ENCODE peak calls at places on chromosomes 2 and 18, in eight cellular contexts. C is PC-9, H is cardiac fibroblast, R is GM12865, P is prostate gland, L is pancreas, E is cardiac muscle cell, B is tibial nerve. J is an unnamed sample.

GRCh38 chr18:63363951-63364350 is 3.1 kb downstream of the KDSR start:
- DNase-seq in C (no peak), H (no peak), R (peak), P (no peak), L (no peak), E (no peak), B (no peak), J (no peak)

GRCh38 chr18:79644006-79644665 is 35.5 kb upstream of the CTDP1 start:
- DNase-seq in C (peak), H (peak), R (peak), P (peak), L (peak), E (peak), B (peak), J (peak)

GRCh38 chr2:119537792-119538191 is 6.5 kb upstream of the CFAP221 start:
- DNase-seq in C (no peak), H (no peak), R (no peak), P (no peak), L (no peak), E (no peak), B (no peak), J (no peak)

GRCh38 chr2:216974321-216975302 is 114.7 kb upstream of the TNP1 start:
- DNase-seq in C (no peak), H (no peak), R (no peak), P (no peak), L (no peak), E (no peak), B (no peak), J (no peak)

GRCh38 chr2:159094173-159094737 is 125.8 kb downstream of the TANC1 start:
- DNase-seq in C (no peak), H (peak), R (no peak), P (peak), L (no peak), E (no peak), B (peak), J (no peak)

GRCh38 chr2:128327180-128327964 is 8.7 kb upstream of the HS6ST1 start:
- DNase-seq in C (no peak), H (no peak), R (no peak), P (no peak), L (no peak), E (no peak), B (no peak), J (no peak)

GRCh38 chr18:76493213-76494107 is 1.6 kb downstream of the ZNF516 start:
- DNase-seq in C (peak), H (peak), R (peak), P (no peak), L (no peak), E (peak), B (peak), J (no peak)

GRCh38 chr2:35408320-35408719 is 947.3 kb upstream of the CRIM1 start:
- DNase-seq in C (no peak), H (no peak), R (no peak), P (no peak), L (no peak), E (no peak), B (no peak), J (no peak)

GRCh38 chr18:35110554-35111058 is 69.4 kb downstream of the MAPRE2 start:
- DNase-seq in C (no peak), H (peak), R (no peak), P (no peak), L (no peak), E (no peak), B (no peak), J (no peak)

GRCh38 chr2:102581911-102582310 is 37.4 kb upstream of the SLC9A2 start:
- DNase-seq in C (no peak), H (no peak), R (no peak), P (no peak), L (no peak), E (no peak), B (no peak), J (no peak)

GRCh38 chr2:104944495-104944894 is 90.6 kb downstream of the POU3F3 start:
- DNase-seq in C (no peak), H (no peak), R (no peak), P (no peak), L (no peak), E (peak), B (no peak), J (no peak)

GRCh38 chr2:39530423-39530866 is 93.4 kb upstream of the MAP4K3 start:
- DNase-seq in C (no peak), H (peak), R (no peak), P (no peak), L (no peak), E (no peak), B (no peak), J (no peak)

GRCh38 chr18:63850010-63850409 is 37.5 kb upstream of the SERPINB2 start:
- DNase-seq in C (peak), H (peak), R (peak), P (peak), L (no peak), E (peak), B (no peak), J (no peak)

GRCh38 chr2:197889041-197889440 is 84.6 kb downstream of the PLCL1 start:
- DNase-seq in C (no peak), H (peak), R (peak), P (no peak), L (no peak), E (no peak), B (peak), J (no peak)

GRCh38 chr2:586518-587370 is 90.5 kb downstream of the TMEM18 start:
- DNase-seq in C (peak), H (no peak), R (no peak), P (no peak), L (no peak), E (peak), B (no peak), J (peak)

GRCh38 chr2:23772684-23773083 is 154.2 kb downstream of the ATAD2B start:
- DNase-seq in C (no peak), H (no peak), R (peak), P (no peak), L (no peak), E (no peak), B (no peak), J (no peak)

GRCh38 chr2:25281581-25281980 is 60.1 kb downstream of the DNMT3A start:
- DNase-seq in C (no peak), H (no peak), R (peak), P (peak), L (no peak), E (no peak), B (no peak), J (no peak)

GRCh38 chr2:70104231-70105111 is 17.2 kb downstream of the PCBP1 start:
- DNase-seq in C (no peak), H (peak), R (peak), P (no peak), L (peak), E (peak), B (no peak), J (peak)

GRCh38 chr2:216618785-216619184 is 14.4 kb upstream of the IGFBP2 start:
- DNase-seq in C (no peak), H (no peak), R (no peak), P (no peak), L (no peak), E (no peak), B (no peak), J (no peak)

GRCh38 chr2:193627187-193627917 is 1432.6 kb upstream of the TMEFF2 start:
- DNase-seq in C (no peak), H (no peak), R (no peak), P (no peak), L (no peak), E (no peak), B (no peak), J (no peak)

GRCh38 chr2:10135296-10136089 is 13.0 kb downstream of the RRM2 start:
- DNase-seq in C (no peak), H (peak), R (no peak), P (no peak), L (no peak), E (no peak), B (no peak), J (no peak)

GRCh38 chr18:58758606-58759005 is 87.3 kb downstream of the MALT1 start:
- DNase-seq in C (no peak), H (no peak), R (no peak), P (no peak), L (no peak), E (no peak), B (no peak), J (no peak)

GRCh38 chr2:158989165-158989564 is 20.7 kb downstream of the TANC1 start:
- DNase-seq in C (no peak), H (no peak), R (no peak), P (no peak), L (no peak), E (no peak), B (no peak), J (no peak)

GRCh38 chr2:101732773-101733256 is 35.3 kb downstream of the MAP4K4 start:
- DNase-seq in C (no peak), H (no peak), R (no peak), P (no peak), L (no peak), E (no peak), B (no peak), J (no peak)

DNA sequence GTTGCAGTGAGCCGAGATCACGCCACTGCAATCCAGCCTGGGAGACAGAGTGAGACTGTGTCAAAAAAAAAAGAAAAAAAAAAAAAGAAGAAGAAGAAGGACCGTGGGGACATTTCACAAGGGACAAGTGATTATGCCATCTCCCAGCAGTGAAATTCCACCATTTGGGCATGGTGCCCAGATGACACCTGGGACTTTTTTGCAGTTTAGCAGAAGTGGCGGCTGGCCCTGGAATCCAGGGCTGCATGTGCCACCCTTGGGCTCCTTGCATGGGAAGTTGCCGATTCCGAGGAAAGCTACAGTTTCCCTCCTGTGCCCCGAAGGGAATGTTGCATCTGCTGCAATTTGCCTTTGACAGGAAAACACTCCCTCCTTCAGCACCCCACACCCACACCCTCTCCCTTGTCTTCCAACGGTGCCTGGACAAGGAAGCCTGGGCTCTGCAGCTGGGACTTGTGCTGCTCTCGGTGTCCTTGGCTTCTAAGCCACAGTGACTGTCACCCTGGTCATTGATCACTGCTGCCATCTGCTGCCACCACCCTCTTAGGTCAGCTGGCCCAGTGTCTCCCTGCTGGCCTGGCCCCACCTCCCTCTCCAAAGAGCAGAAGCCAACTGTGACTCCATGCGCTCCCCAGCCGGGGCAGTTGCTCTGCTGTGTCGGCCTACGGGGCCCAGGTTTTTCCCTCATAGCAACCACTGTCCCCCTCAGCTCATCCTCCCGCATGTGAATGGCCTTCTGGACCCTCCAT is 56.4 kb upstream of the LRRC30 start:
- DNase-seq in C (no peak), H (peak), R (no peak), P (no peak), L (peak), E (peak), B (no peak), J (no peak)
- TF ChIP-seq CTCF in C (no peak), H (no peak), R (no peak), P (no peak), L (no peak), E (no peak), B (no peak), J (no peak)

GRCh38 chr2:200810252-200810650 is 1.5 kb upstream of the BZW1 start:
- DNase-seq in C (peak), H (peak), R (no peak), P (peak), L (peak), E (no peak), B (peak), J (peak)
- H3K4me3 ChIP-seq in C (peak), H (peak), R (no peak), P (peak), L (no peak), E (no peak), B (no peak), J (peak)

DNA sequence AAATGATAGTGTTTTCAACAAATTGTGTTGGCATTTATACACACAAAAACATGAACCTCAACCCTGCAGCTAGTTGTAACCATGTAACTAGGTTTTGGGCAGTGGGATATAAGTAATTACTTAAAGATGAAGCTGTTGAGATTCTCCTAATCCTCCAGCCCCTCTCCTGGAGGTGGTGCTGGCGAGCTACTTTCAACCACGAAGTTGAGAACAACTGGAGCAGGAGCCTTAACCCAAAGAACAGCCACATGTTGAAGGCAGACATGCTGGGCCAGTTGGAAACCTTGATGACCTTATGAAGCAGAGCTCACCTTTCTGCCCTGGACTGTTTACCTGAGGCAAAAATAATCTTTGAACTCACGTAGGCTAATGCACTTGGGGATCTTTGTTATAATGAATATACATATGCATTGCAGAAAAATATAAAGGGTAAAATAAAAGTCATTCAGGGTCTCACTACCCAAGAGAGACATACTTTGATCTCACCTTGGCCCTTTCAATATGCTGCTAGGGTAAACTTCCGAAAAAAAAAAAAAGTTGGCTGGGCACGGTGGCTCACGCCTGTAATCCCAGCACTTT is 89.6 kb upstream of the NPAS2 start:
- DNase-seq in C (peak), H (peak), R (peak), P (peak), L (peak), E (peak), B (peak), J (peak)
- TF ChIP-seq CTCF in C (peak), H (peak), R (peak), P (peak), L (no peak), E (peak), B (peak), J (peak)

DNA sequence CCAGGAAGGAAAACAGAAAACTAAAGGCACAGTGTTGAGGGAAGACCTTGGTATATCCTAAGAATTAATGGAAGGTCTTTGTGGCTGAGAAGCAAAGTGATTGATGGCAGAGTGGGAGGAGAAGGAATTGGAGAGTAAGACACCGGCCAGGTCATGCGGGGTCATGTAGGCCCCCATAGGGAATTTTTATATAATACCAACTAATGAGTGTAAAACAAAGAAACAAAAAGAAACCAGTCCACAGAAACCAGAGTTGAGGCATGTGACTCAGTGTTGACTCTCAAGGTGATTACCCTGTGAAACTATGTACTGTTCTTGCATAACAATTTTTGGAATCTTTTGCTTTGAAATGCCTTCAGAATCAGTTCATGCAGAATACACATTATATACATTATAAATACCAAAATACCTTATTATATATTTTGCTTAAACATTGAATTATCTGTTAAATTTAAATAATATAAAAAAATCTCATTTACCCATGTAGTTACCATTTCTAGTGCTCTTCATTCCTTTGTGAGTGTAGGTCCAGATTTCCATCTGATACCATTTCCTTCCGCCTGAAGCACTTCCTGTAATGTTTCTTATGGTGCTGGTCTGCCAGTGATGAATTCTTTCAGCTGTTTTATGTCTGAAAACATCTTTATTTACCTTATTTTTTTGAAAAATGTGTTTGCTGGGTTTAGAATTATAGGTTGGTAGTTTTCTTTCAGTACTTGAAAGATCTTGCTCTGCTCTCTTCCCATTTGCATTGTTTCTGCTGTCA is 8.6 kb downstream of the CLIP4 start:
- DNase-seq in C (peak), H (peak), R (no peak), P (no peak), L (no peak), E (no peak), B (no peak), J (no peak)
- H3K4me3 ChIP-seq in C (peak), H (no peak), R (no peak), P (no peak), L (no peak), E (no peak), B (no peak), J (no peak)

GRCh38 chr2:43397411-43397810 is 171.0 kb upstream of the ZFP36L2 start:
- DNase-seq in C (no peak), H (no peak), R (no peak), P (no peak), L (no peak), E (no peak), B (no peak), J (no peak)
- TF ChIP-seq CTCF in C (no peak), H (no peak), R (no peak), P (no peak), L (no peak), E (no peak), B (no peak), J (no peak)

DNA sequence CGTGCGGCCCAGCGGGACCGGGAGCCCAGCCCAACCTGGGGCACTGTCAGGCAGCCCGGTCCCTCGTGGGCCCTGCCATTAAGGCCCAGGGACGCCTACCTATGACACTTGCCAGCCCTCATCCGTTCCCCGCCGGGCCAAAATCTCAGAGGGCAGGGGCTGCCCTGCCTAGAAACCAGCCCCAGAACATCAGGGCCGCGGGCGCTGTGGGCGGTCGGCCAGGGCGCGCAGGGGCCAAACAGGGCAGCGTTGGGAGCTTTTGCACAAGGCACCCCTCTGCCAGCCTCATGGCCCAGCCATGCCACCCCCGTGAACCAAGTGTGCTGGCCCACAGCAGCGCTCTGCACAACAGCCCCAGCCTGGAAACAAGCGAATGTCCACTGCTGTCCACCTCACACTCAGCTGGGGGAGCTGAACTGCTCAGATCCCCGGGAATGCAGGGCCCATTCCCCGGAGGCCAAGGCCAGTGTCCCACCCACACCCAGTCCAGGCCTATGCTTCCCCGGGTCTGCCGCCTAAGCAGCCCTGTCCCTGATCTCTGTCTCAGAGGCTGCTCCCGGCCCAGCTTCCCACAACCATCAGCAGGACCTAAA is 3.5 kb upstream of the NEURL3 start:
- DNase-seq in C (no peak), H (no peak), R (no peak), P (no peak), L (no peak), E (no peak), B (no peak), J (no peak)
- H3K4me3 ChIP-seq in C (no peak), H (no peak), R (no peak), P (no peak), L (peak), E (no peak), B (no peak), J (peak)

GRCh38 chr2:63189026-63189425 is 138.4 kb downstream of the OTX1 start:
- DNase-seq in C (peak), H (peak), R (peak), P (no peak), L (peak), E (peak), B (no peak), J (no peak)
- TF ChIP-seq CTCF in C (peak), H (peak), R (peak), P (no peak), L (peak), E (peak), B (peak), J (no peak)

GRCh38 chr2:242022550-242023290 is 153.2 kb downstream of the RTP5 start:
- DNase-seq in C (no peak), H (no peak), R (no peak), P (no peak), L (no peak), E (no peak), B (no peak), J (no peak)
- H3K4me3 ChIP-seq in C (no peak), H (no peak), R (no peak), P (no peak), L (no peak), E (no peak), B (no peak), J (no peak)

GRCh38 chr2:95383635-95384027 is 18.9 kb upstream of the FAHD2A start:
- DNase-seq in C (no peak), H (no peak), R (no peak), P (no peak), L (no peak), E (no peak), B (no peak), J (peak)

GRCh38 chr2:95386031-95386430 is 16.5 kb upstream of the FAHD2A start:
- DNase-seq in C (no peak), H (no peak), R (no peak), P (no peak), L (no peak), E (no peak), B (no peak), J (no peak)

GRCh38 chr2:95385570-95385984 is 16.9 kb upstream of the FAHD2A start:
- DNase-seq in C (no peak), H (no peak), R (no peak), P (no peak), L (no peak), E (no peak), B (no peak), J (peak)

GRCh38 chr2:95382686-95383634 is 19.5 kb upstream of the FAHD2A start:
- DNase-seq in C (no peak), H (no peak), R (no peak), P (no peak), L (no peak), E (no peak), B (no peak), J (no peak)

DNA sequence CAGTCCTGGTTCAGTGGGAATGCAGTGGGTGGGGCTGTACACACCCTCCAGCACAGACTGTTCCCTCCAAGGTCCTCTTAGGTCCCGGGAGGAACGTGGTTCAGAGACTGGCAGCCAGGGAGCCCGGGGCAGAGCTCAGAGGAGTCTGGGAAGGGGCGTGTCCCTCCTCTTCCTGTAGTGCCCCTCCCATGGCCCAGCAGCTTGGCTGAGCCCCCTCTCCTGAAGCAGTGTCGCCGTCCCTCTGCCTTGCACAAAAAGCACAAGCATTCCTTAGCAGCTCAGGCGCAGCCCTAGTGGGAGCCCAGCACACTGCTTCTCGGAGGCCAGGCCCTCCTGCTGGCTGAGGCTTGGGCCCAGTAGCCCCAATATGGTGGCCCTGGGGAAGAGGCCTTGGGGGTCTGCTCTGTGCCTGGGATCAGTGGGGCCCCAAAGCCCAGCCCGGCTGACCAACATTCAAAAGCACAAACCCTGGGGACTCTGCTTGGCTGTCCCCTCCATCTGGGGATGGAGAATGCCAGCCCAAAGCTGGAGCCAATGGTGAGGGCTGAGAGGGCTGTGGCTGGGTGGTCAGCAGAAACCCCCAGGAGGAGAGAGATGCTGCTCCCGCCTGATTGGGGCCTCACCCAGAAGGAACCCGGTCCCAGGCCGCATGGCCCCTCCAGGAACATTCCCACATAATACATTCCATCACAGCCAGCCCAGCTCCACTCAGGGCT is 17.5 kb upstream of the FAHD2A start:
- DNase-seq in C (no peak), H (peak), R (no peak), P (no peak), L (no peak), E (no peak), B (peak), J (peak)
- TF ChIP-seq CTCF in C (no peak), H (no peak), R (no peak), P (no peak), L (no peak), E (no peak), B (no peak), J (no peak)

J was measured in stomach.